ENCODE peak calls at places on chromosome 11, in nine cellular contexts. B, F, E, Z, H, P, T, V and S are unnamed samples.

GRCh38 chr11:7904910-7905309 is 26.2 kb downstream of the OR10A6 start:
- DNase-seq in E (no peak), Z (no peak), V (no peak), H (no peak), F (no peak), P (no peak), B (no peak), T (no peak), S (peak; percentile 61)

GRCh38 chr11:18490319-18490718 is 34.7 kb downstream of the LDHAL6A start:
- DNase-seq in V (no peak), T (no peak), H (no peak), B (no peak), P (no peak), E (no peak), Z (no peak), F (no peak), S (no peak)

GRCh38 chr11:123973816-123974215 is 3.8 kb downstream of the OR10S1 start:
- DNase-seq in P (no peak), H (no peak), T (no peak), V (no peak), B (no peak), Z (no peak), E (no peak), F (no peak), S (peak; percentile 88)

GRCh38 chr11:103584021-103584420 is 452.4 kb upstream of the DDI1 start:
- DNase-seq in H (no peak), P (no peak), V (no peak), F (no peak), B (no peak), T (no peak), E (no peak), Z (no peak), S (no peak)

GRCh38 chr11:75328426-75329277 is 22.8 kb downstream of the ARRB1 start:
- DNase-seq in H (peak; percentile 86), P (peak; percentile 89), T (no peak), F (peak; percentile 83), B (peak; percentile 70), V (peak; percentile 79), E (peak; percentile 76), Z (peak; percentile 83), S (peak; percentile 48)

GRCh38 chr11:65968600-65969482 is 7.3 kb downstream of the SART1 start:
- DNase-seq in T (no peak), F (no peak), V (no peak), P (no peak), Z (no peak), E (no peak), H (peak; percentile 66), B (no peak), S (no peak)

GRCh38 chr11:101870510-101870909 is 44.3 kb upstream of the CEP126 start:
- DNase-seq in E (no peak), Z (no peak), V (no peak), F (no peak), P (no peak), T (no peak), B (no peak), H (no peak), S (no peak)

GRCh38 chr11:8092587-8093424 is 11.8 kb downstream of the TUB start:
- DNase-seq in B (peak; percentile 48), F (no peak), E (no peak), Z (peak; percentile 66), V (peak; percentile 77), T (peak; percentile 63), P (no peak), H (peak; percentile 67), S (peak; percentile 37)

GRCh38 chr11:64237484-64237951 is 3.1 kb downstream of the VEGFB start:
- DNase-seq in E (no peak), Z (no peak), V (no peak), H (peak; percentile 88), F (no peak), B (no peak), T (peak; percentile 99), P (peak; percentile 87), S (no peak)

GRCh38 chr11:23725752-23726151 is 771.1 kb upstream of the LUZP2 start:
- DNase-seq in T (no peak), B (no peak), F (no peak), E (no peak), P (no peak), Z (no peak), H (no peak), V (no peak), S (no peak)

GRCh38 chr11:8959546-8960166 is 4.6 kb downstream of the TMEM9B start:
- DNase-seq in Z (peak; percentile 71), T (peak; percentile 25), E (no peak), H (no peak), P (no peak), B (no peak), V (peak; percentile 60), F (no peak), S (peak; percentile 61)

GRCh38 chr11:34044664-34045485 is 6.7 kb upstream of the CAPRIN1 start:
- DNase-seq in F (no peak), V (no peak), T (no peak), P (peak; percentile 69), Z (no peak), E (no peak), H (peak; percentile 52), B (no peak), S (peak; percentile 78)

GRCh38 chr11:96045622-96046456 is 121.9 kb upstream of the MTMR2 start:
- DNase-seq in Z (peak; percentile 59), H (no peak), B (peak; percentile 21), E (no peak), V (peak; percentile 21), T (peak; percentile 27), P (no peak), F (peak; percentile 62), S (peak; percentile 19)

GRCh38 chr11:91163619-91164451 is 941.0 kb upstream of the CHORDC1 start:
- DNase-seq in F (no peak), Z (peak; percentile 25), V (no peak), T (no peak), B (no peak), P (no peak), E (no peak), H (peak; percentile 8), S (peak; percentile 61)

GRCh38 chr11:65279713-65280459 is 18.1 kb downstream of the POLA2 start:
- DNase-seq in H (no peak), V (peak; percentile 55), E (no peak), F (peak; percentile 80), Z (no peak), T (no peak), B (no peak), P (no peak), S (peak; percentile 84)

GRCh38 chr11:61045271-61045670 is 57.0 kb upstream of the CD5 start:
- DNase-seq in Z (no peak), F (no peak), H (no peak), T (no peak), P (no peak), B (no peak), V (no peak), E (no peak), S (peak; percentile 39)

GRCh38 chr11:1152316-1153104 is 5.2 kb upstream of the MUC5AC start:
- DNase-seq in E (no peak), Z (no peak), F (peak; percentile 54), V (no peak), B (no peak), H (no peak), P (peak; percentile 60), T (no peak), S (no peak)

GRCh38 chr11:2687782-2688191 is 12.0 kb downstream of the KCNQ1OT1 start:
- DNase-seq in H (no peak), V (peak; percentile 47), B (no peak), F (no peak), Z (no peak), T (no peak), P (peak; percentile 60), E (no peak), S (no peak)

GRCh38 chr11:12687216-12687623 is 13.0 kb downstream of the TEAD1 start:
- DNase-seq in H (no peak), E (no peak), B (no peak), F (no peak), T (no peak), Z (no peak), V (no peak), P (no peak), S (no peak)
- H3K4me1 ChIP-seq in H (peaks cover 26% of the 10 kb centered on the region), E (no peaks in the 10 kb centered on the region), B (peaks cover 99% of the 10 kb centered on the region), F (peaks cover 77% of the 10 kb centered on the region), T (peaks cover 14% of the 10 kb centered on the region), Z (peaks cover 42% of the 10 kb centered on the region), V (peaks cover 73% of the 10 kb centered on the region), P (peaks cover 23% of the 10 kb centered on the region), S (peaks cover 47% of the 10 kb centered on the region)

GRCh38 chr11:71251761-71252433 is 480 bp downstream of the SHANK2 start:
- DNase-seq in P (peak; percentile 77), F (no peak), H (no peak), T (peak; percentile 57), Z (peak; percentile 73), B (no peak), E (no peak), V (no peak), S (no peak)

GRCh38 chr11:71251159-71251721 is 1.1 kb downstream of the SHANK2 start:
- DNase-seq in T (peak; percentile 63), P (peak; percentile 76), Z (no peak), F (no peak), H (peak; percentile 61), V (no peak), B (no peak), E (no peak), S (no peak)

GRCh38 chr11:71249301-71249700 is 3.1 kb downstream of the SHANK2 start:
- DNase-seq in V (no peak), F (no peak), H (no peak), P (peak; percentile 51), E (no peak), Z (no peak), T (no peak), B (no peak), S (no peak)

GRCh38 chr11:71252434-71252781 is at the start of gene SHANK2:
- DNase-seq in F (no peak), T (peak; percentile 63), P (peak; percentile 81), H (peak; percentile 62), E (no peak), Z (peak; percentile 30), B (no peak), V (no peak), S (no peak)

GRCh38 chr11:71250512-71251158 is 1.7 kb downstream of the SHANK2 start:
- DNase-seq in P (peak; percentile 49), B (no peak), V (no peak), T (no peak), Z (no peak), F (no peak), E (no peak), H (no peak), S (no peak)
- H3K27me3 ChIP-seq in P (peaks cover 37% of the 10 kb centered on the region), B (peaks cover 100% of the 10 kb centered on the region), V (peaks cover 91% of the 10 kb centered on the region), T (no peaks in the 10 kb centered on the region), Z (peaks cover 82% of the 10 kb centered on the region), F (peaks cover 18% of the 10 kb centered on the region), E (no peaks in the 10 kb centered on the region), H (peaks cover 51% of the 10 kb centered on the region), S (peaks cover 42% of the 10 kb centered on the region)

GRCh38 chr11:69044111-69045013 is 4.4 kb upstream of the TPCN2 start:
- DNase-seq in F (peak; percentile 76), P (peak; percentile 85), E (no peak), B (peak; percentile 78), T (peak; percentile 58), V (peak; percentile 74), Z (peak; percentile 82), H (peak; percentile 78), S (peak; percentile 34)
- TF ChIP-seq CTCF in F (peak; percentile 38), P (peak; percentile 61), E (no peak), B (peak; percentile 69), T (no peak), V (peak; percentile 48), Z (peak; percentile 69), H (peak; percentile 56), S (peak; percentile 75)

DNA sequence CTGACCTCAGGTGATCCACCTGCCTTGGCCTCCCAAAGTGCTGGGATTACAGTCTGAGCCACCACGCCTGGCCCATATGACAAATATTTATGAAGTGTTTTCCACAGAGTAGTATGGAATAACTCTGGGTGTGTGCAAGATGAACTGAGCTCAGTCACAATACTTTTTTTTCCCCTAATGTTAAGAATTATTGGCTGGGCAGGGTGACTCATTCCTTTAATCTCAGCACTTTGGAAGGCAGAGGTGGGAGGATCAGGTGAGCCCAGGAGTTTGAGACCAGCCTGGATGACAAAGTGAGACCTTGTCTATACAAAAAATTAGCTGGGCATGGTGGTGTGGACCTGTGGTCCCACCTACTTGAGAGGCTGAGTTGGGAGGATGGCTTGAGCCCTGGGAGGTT is 6.4 kb downstream of the PTPRJ start:
- DNase-seq in V (no peak), Z (no peak), P (no peak), F (no peak), E (no peak), H (no peak), B (no peak), T (no peak), S (peak; percentile 32)
- H3K4me1 ChIP-seq in V (peaks cover 42% of the 10 kb centered on the region), Z (peaks cover 42% of the 10 kb centered on the region), P (peaks cover 32% of the 10 kb centered on the region), F (peaks cover 33% of the 10 kb centered on the region), E (peaks cover 44% of the 10 kb centered on the region), H (peaks cover 68% of the 10 kb centered on the region), B (peaks cover 38% of the 10 kb centered on the region), T (peaks cover 25% of the 10 kb centered on the region), S (peaks cover 3% of the 10 kb centered on the region)